ENCODE peak calls at places on chromosomes 5 and 9, in six cellular contexts. P is astrocyte; I is CD4-positive, alpha-beta memory T cell; O is CD8-positive, alpha-beta T cell; E is transverse colon; U is pancreas. B is an unnamed sample. For H3K27me3 and H3K4me1, the result is how much of the 10 kb centered on the place peaks cover.

GRCh38 chr9:105994970-105995369 is 300.6 kb downstream of the TMEM38B start:
- DNase-seq in P (peak), E (no peak), I (no peak), O (no peak), U (no peak), B (no peak)

GRCh38 chr5:7828269-7828668 is 22.7 kb downstream of the CFAP90 start:
- DNase-seq in P (no peak), U (no peak), O (no peak), E (peak), I (no peak), B (no peak)

GRCh38 chr5:172931001-172931536 is 28.2 kb upstream of the RPL26L1 start:
- DNase-seq in E (no peak), U (no peak), P (peak), I (no peak), O (no peak), B (no peak)

GRCh38 chr5:53109041-53109435 is 519 bp downstream of the MOCS2 start:
- DNase-seq in P (no peak), I (no peak), U (no peak), O (no peak), E (no peak), B (no peak)

GRCh38 chr9:130200038-130200979 is 28.1 kb downstream of the NCS1 start:
- DNase-seq in P (peak), E (no peak), O (no peak), I (peak), U (peak), B (no peak)

GRCh38 chr9:132978451-132979087 is at the start of gene GFI1B:
- DNase-seq in I (no peak), O (no peak), E (no peak), P (no peak), U (no peak), B (no peak)

GRCh38 chr5:44294492-44294891 is 94.7 kb downstream of the FGF10 start:
- DNase-seq in O (no peak), I (no peak), U (no peak), E (no peak), P (no peak), B (no peak)

GRCh38 chr5:132666310-132667123 is 7.3 kb upstream of the IL4 start:
- DNase-seq in P (no peak), I (no peak), E (no peak), O (no peak), U (no peak), B (no peak)

GRCh38 chr5:149632311-149633251 is 51.3 kb downstream of the ARHGEF37 start:
- DNase-seq in U (peak), O (no peak), E (peak), I (no peak), P (peak), B (no peak)

GRCh38 chr9:27086818-27087680 is 22.0 kb upstream of the TEK start:
- DNase-seq in U (no peak), I (no peak), O (no peak), E (no peak), P (peak), B (no peak)

GRCh38 chr5:58294598-58295298 is 165.1 kb downstream of the PLK2 start:
- DNase-seq in O (no peak), P (peak), U (no peak), I (no peak), E (no peak), B (no peak)

GRCh38 chr5:79436224-79436623 is 77.7 kb downstream of the HOMER1 start:
- DNase-seq in O (no peak), U (no peak), I (no peak), E (no peak), P (peak), B (no peak)

GRCh38 chr5:141753971-141754713 is 72.1 kb upstream of the ARAP3 start:
- DNase-seq in O (no peak), I (no peak), E (no peak), U (no peak), P (no peak), B (peak)

GRCh38 chr9:130849356-130849755 is 14.3 kb downstream of the ABL1 start:
- DNase-seq in U (no peak), E (no peak), I (no peak), O (no peak), P (no peak), B (no peak)

GRCh38 chr5:168076561-168076991 is 214.9 kb upstream of the WWC1 start:
- DNase-seq in O (no peak), I (no peak), U (no peak), E (no peak), P (no peak), B (no peak)

GRCh38 chr5:148179234-148179824 is 11.0 kb downstream of the SPINK14 start:
- DNase-seq in E (no peak), P (peak), U (no peak), O (peak), I (peak), B (no peak)

GRCh38 chr5:147876141-147876540 is 2.4 kb upstream of the SCGB3A2 start:
- DNase-seq in U (no peak), E (no peak), P (no peak), I (no peak), O (no peak), B (no peak)

GRCh38 chr5:95730730-95731570 is at the start of gene RHOBTB3:
- DNase-seq in O (peak), I (peak), U (peak), P (peak), E (peak), B (no peak)

GRCh38 chr5:154483654-154484392 is 5.8 kb upstream of the HAND1 start:
- DNase-seq in I (no peak), U (no peak), E (no peak), P (no peak), O (no peak), B (no peak)

GRCh38 chr9:6924988-6925563 is 167.3 kb downstream of the KDM4C start:
- DNase-seq in P (no peak), U (no peak), I (no peak), E (no peak), O (no peak), B (no peak)

GRCh38 chr5:104431946-104432345 is 869.4 kb upstream of the NUDT12 start:
- DNase-seq in U (no peak), E (no peak), P (no peak), I (no peak), O (no peak), B (no peak)

GRCh38 chr5:53616939-53617549 is 56.6 kb downstream of the NDUFS4 start:
- DNase-seq in U (no peak), E (no peak), P (peak), I (no peak), O (no peak), B (no peak)

GRCh38 chr5:90438100-90438499 is 28.5 kb upstream of the CETN3 start:
- DNase-seq in I (no peak), O (no peak), E (no peak), U (no peak), P (peak), B (no peak)

GRCh38 chr5:33480876-33481275 is 40.1 kb downstream of the TARS1 start:
- DNase-seq in P (no peak), U (no peak), E (no peak), O (no peak), I (no peak), B (no peak)

GRCh38 chr9:111148390-111148993 is 110.2 kb upstream of the LPAR1 start:
- DNase-seq in I (no peak), O (no peak), P (no peak), E (no peak), U (no peak), B (no peak)

GRCh38 chr9:90815183-90815943 is 13.7 kb downstream of the SYK start:
- DNase-seq in I (no peak), O (no peak), E (peak), U (no peak), P (no peak), B (no peak)

GRCh38 chr5:74272831-74273545 is 367.5 kb downstream of the ENC1 start:
- DNase-seq in I (no peak), P (peak), U (no peak), O (no peak), E (no peak), B (no peak)

GRCh38 chr9:133734600-133735414 is 3.3 kb downstream of the SARDH start:
- DNase-seq in E (no peak), U (peak), O (no peak), I (no peak), P (no peak), B (no peak)

GRCh38 chr5:55258339-55258738 is 24.9 kb upstream of the CCNO start:
- DNase-seq in O (no peak), P (no peak), I (no peak), E (no peak), U (no peak), B (no peak)

GRCh38 chr9:133477992-133478850 is 678 bp downstream of the SLC2A6 start:
- DNase-seq in E (no peak), P (no peak), I (no peak), U (peak), O (peak), B (no peak)

GRCh38 chr9:98867434-98868168 is 60.1 kb downstream of the GALNT12 start:
- DNase-seq in O (no peak), E (peak), P (peak), I (no peak), U (peak), B (no peak)

GRCh38 chr5:59287361-59287760 is 606.2 kb downstream of the PDE4D start:
- DNase-seq in I (no peak), E (peak), O (no peak), P (no peak), U (no peak), B (no peak)

GRCh38 chr9:90770927-90771326 is 30.7 kb upstream of the SYK start:
- DNase-seq in U (no peak), E (peak), P (no peak), O (no peak), I (no peak), B (no peak)

GRCh38 chr9:4596165-4596922 is 65.8 kb upstream of the PLPP6 start:
- DNase-seq in U (no peak), O (peak), I (peak), P (no peak), E (peak), B (peak)

DNA sequence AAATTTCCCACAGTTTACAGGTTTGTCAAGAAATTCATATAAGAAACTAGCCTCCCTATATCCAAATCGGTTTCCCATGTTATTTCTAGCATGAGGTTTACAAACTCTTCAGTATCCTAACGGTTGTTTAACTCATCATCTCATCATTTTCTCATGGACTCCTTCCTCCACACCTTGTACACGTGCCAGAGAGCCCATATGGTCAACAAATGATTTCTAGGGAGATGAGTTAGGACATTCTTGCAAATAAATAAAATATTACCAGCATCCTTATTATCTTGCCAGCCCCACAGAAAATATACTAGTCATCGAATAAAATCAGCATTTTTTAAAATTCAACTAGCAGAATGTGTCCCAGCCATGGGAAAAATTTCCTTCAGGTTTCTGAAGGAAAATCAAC is 285.2 kb downstream of the EBF1 start:
- DNase-seq in I (no peak), U (no peak), P (no peak), O (no peak), E (no peak), B (no peak)
- H3K27me3 ChIP-seq in I (under half), U (under half), P (under half), O (under half), E (under half), B (under half)

GRCh38 chr9:95102001-95102433 is 215.5 kb downstream of the FANCC start:
- DNase-seq in I (no peak), P (no peak), E (no peak), O (no peak), U (peak), B (no peak)
- H3K4me1 ChIP-seq in I (under half), P (under half), E (under half), O (under half), U (under half), B (under half)

DNA sequence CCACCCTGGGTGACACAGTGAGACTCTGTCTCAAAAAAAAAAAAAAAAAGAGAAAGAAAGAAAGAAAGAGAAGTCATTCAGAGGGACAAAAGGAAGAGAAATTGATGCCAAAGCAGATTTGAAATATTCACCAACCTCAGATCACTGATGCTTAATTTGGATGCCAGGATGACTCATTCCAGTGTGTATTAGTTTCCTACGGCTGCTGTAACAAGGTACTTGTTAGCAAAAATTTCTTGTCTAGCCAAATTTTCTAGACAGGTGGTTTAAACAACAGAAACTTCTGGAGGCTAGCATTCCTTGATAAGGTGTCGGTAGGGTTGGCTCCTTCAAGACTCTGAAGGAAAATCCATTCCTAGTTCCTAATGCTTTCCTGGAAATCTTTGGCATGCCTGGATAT is 42.1 kb downstream of the POU4F3 start:
- DNase-seq in E (no peak), U (no peak), I (no peak), O (no peak), P (no peak), B (no peak)
- H3K27me3 ChIP-seq in E (under half), U (under half), I (under half), O (under half), P (under half), B (under half)

GRCh38 chr9:93954436-93955355 is at the start of gene BARX1:
- DNase-seq in O (no peak), I (no peak), P (no peak), U (peak), E (no peak), B (no peak)

GRCh38 chr9:93956183-93956784 is 1.1 kb upstream of the BARX1 start:
- DNase-seq in P (no peak), U (no peak), E (no peak), O (no peak), I (no peak), B (no peak)

GRCh38 chr9:93952784-93953491 is 2.2 kb downstream of the BARX1 start:
- DNase-seq in I (no peak), U (peak), P (no peak), O (no peak), E (no peak), B (no peak)

GRCh38 chr9:93953492-93954435 is 1.4 kb downstream of the BARX1 start:
- DNase-seq in U (no peak), E (no peak), I (no peak), O (no peak), P (no peak), B (no peak)

DNA sequence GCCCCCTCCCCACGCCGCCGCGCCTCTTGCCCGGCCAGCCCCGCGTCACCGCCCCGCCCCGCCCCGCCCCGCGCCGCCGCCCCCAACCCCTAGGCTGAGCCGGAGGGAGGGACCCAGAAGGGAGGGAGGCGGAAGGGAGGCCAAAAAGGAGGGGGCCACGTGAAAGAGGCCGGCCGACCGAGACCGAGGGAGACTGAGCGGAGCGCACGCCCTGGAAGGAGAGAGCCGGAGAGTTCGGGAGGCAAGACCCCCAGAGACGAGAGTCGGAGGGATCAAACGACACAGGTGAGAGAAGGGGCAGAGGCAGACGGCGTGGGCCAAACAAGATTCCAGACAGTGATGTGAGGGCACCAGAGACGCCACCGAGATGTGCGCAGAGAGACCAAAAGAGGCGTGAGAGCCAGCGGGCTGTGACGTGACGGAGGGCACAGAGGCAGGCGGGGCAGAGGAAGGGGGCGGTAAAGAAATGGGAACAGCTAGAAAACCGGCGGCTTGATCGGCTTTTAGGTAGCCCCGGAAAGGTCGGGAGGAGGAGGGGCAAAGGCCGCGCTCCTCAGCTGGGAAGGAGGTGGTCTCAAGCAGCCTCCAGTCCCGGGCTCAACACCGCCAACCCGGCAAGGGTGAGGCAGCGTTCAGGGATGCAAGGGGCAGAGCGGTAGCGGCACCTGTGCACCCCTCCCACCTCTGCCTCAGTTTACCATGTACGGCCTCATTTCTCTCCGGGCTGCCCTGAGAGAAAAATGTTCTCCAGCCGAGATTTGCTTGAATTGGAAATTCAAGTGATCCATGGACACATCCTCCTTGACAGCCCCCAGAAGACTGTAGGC is 414 bp upstream of the BARX1 start:
- DNase-seq in U (no peak), E (no peak), I (peak), P (no peak), O (peak), B (no peak)
- H3K4me1 ChIP-seq in U (under half), E (under half), I (half or more), P (under half), O (half or more), B (under half)

GRCh38 chr9:93171261-93171660 is 12.7 kb upstream of the WNK2 start:
- DNase-seq in I (no peak), P (no peak), O (no peak), U (no peak), E (no peak), B (no peak)

GRCh38 chr9:93167838-93168237 is 16.1 kb upstream of the WNK2 start:
- DNase-seq in O (no peak), P (no peak), U (no peak), I (no peak), E (no peak), B (no peak)

GRCh38 chr9:93168581-93168980 is 15.4 kb upstream of the WNK2 start:
- DNase-seq in E (no peak), U (no peak), I (no peak), P (no peak), O (no peak), B (no peak)

GRCh38 chr9:93170571-93170970 is 13.4 kb upstream of the WNK2 start:
- DNase-seq in O (no peak), P (no peak), U (peak), E (no peak), I (no peak), B (no peak)

GRCh38 chr9:93169444-93169843 is 14.5 kb upstream of the WNK2 start:
- DNase-seq in P (no peak), I (no peak), E (no peak), U (no peak), O (no peak), B (no peak)
- H3K27me3 ChIP-seq in P (under half), I (under half), E (under half), U (under half), O (under half), B (under half)

GRCh38 chr9:128902351-128903078 is 18.3 kb upstream of the PHYHD1 start:
- DNase-seq in O (peak), U (peak), P (no peak), E (peak), I (peak), B (peak)
- H3K4me1 ChIP-seq in O (half or more), U (under half), P (under half), E (under half), I (half or more), B (half or more)

GRCh38 chr9:84343111-84343521 is 2.6 kb upstream of the SLC28A3 start:
- DNase-seq in U (no peak), O (no peak), E (no peak), P (peak), I (no peak), B (no peak)
- H3K27me3 ChIP-seq in U (under half), O (under half), E (under half), P (under half), I (under half), B (under half)

GRCh38 chr9:91857291-91857781 is 92.7 kb downstream of the ROR2 start:
- DNase-seq in O (no peak), E (no peak), U (no peak), P (peak), I (no peak), B (no peak)

GRCh38 chr9:91857831-91858669 is 92.0 kb downstream of the ROR2 start:
- DNase-seq in I (no peak), U (no peak), E (no peak), O (no peak), P (peak), B (no peak)

GRCh38 chr9:91856419-91856818 is 93.6 kb downstream of the ROR2 start:
- DNase-seq in P (no peak), O (no peak), I (no peak), E (no peak), U (no peak), B (no peak)

GRCh38 chr9:91855196-91855595 is 94.8 kb downstream of the ROR2 start:
- DNase-seq in U (no peak), I (no peak), E (no peak), P (no peak), O (no peak), B (no peak)

DNA sequence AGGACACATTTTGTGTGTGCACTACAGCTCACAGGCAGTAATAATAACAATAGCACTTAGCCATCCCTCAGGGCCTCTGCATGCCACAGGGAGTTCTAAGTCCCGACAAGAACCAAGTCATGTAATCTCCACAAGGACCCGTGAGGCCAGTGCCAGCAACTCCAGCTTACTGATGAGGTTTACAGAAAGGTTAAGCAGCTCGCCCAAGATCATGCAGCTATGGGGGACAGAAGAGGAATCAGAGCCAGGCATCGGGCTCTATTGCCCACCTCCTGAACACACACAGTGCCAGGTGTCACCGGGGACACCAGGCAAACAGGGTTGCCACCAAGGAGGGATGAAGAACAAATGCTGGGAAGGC is 91.4 kb downstream of the ROR2 start:
- DNase-seq in I (no peak), O (no peak), P (no peak), U (no peak), E (no peak), B (no peak)
- H3K4me1 ChIP-seq in I (under half), O (under half), P (under half), U (under half), E (under half), B (under half)

GRCh38 chr9:96133296-96134010 is 168.5 kb downstream of the HSD17B3 start:
- DNase-seq in I (no peak), P (no peak), U (no peak), O (no peak), E (no peak), B (no peak)
- H3K27me3 ChIP-seq in I (under half), P (under half), U (under half), O (under half), E (under half), B (under half)